ENCODE peak calls at places on chromosomes 11 and 22, in eight cellular contexts. D, A, S, E, I, W, F and M are unnamed samples.

GRCh38 chr11:68402355-68403031 is 58.1 kb upstream of the PPP6R3 start:
- DNase-seq in A (no peak), D (no peak), S (no peak), E (no peak), W (no peak), F (no peak), I (no peak), M (no peak)

GRCh38 chr11:118910309-118911112 is 15.2 kb downstream of the BCL9L start:
- DNase-seq in F (peak), A (peak), D (peak), E (peak), S (peak), W (peak), I (peak), M (peak)

GRCh38 chr11:2445948-2446551 is 1.2 kb downstream of the KCNQ1 start:
- DNase-seq in W (peak), F (peak), D (no peak), S (peak), A (peak), I (peak), E (no peak), M (no peak)

GRCh38 chr11:12031856-12032526 is 23.6 kb upstream of the DKK3 start:
- DNase-seq in W (no peak), I (no peak), A (no peak), E (no peak), S (no peak), D (no peak), F (no peak), M (no peak)

GRCh38 chr11:9691865-9692264 is 28.0 kb downstream of the SWAP70 start:
- DNase-seq in I (no peak), A (no peak), S (no peak), D (peak), W (no peak), E (no peak), F (no peak), M (no peak)

GRCh38 chr11:126764221-126764620 is 236.3 kb downstream of the KIRREL3 start:
- DNase-seq in E (no peak), A (no peak), W (no peak), D (no peak), S (no peak), F (no peak), I (no peak), M (no peak)

GRCh38 chr11:111302298-111302697 is 4.0 kb downstream of the POU2AF3 start:
- DNase-seq in S (no peak), E (no peak), F (peak), D (no peak), A (peak), W (no peak), I (no peak), M (no peak)

GRCh38 chr11:102287963-102288744 is 29.1 kb upstream of the BIRC3 start:
- DNase-seq in F (no peak), A (no peak), W (no peak), I (peak), D (peak), E (peak), S (peak), M (no peak)

GRCh38 chr11:129315781-129316579 is 59.7 kb upstream of the BARX2 start:
- DNase-seq in I (no peak), W (no peak), E (peak), F (peak), A (peak), D (no peak), S (peak), M (no peak)

GRCh38 chr22:47539374-47539773 is 776.9 kb downstream of the TBC1D22A start:
- DNase-seq in E (no peak), D (no peak), F (no peak), I (no peak), W (no peak), A (no peak), S (no peak), M (no peak)

GRCh38 chr22:22168190-22168940 is 76.2 kb upstream of the VPREB1 start:
- DNase-seq in D (peak), F (no peak), A (no peak), I (no peak), S (peak), E (peak), W (no peak), M (peak)

GRCh38 chr22:28981818-28982499 is 79.7 kb downstream of the C22orf31 start:
- DNase-seq in A (no peak), F (no peak), E (peak), W (no peak), I (no peak), D (no peak), S (no peak), M (no peak)

GRCh38 chr22:23282089-23282501 is 101.8 kb downstream of the BCR start:
- DNase-seq in I (peak), W (peak), F (peak), E (no peak), D (peak), S (peak), A (peak), M (no peak)

GRCh38 chr11:18016789-18017188 is 3.9 kb upstream of the SERGEF start:
- DNase-seq in E (no peak), D (no peak), S (no peak), I (no peak), F (no peak), A (no peak), W (no peak), M (no peak)

GRCh38 chr11:46504817-46505613 is 88.8 kb downstream of the AMBRA1 start:
- DNase-seq in D (peak), W (no peak), F (no peak), S (no peak), I (no peak), A (no peak), E (no peak), M (no peak)

GRCh38 chr11:8813658-8814057 is 97.3 kb upstream of the AKIP1 start:
- DNase-seq in I (peak), S (peak), E (peak), F (peak), W (peak), D (peak), A (peak), M (peak)

GRCh38 chr11:69297926-69298777 is 4.2 kb downstream of the MYEOV start:
- DNase-seq in D (peak), F (peak), E (peak), S (peak), A (peak), I (peak), W (peak), M (peak)

GRCh38 chr11:59866397-59866796 is at the start of gene TCN1:
- DNase-seq in E (no peak), I (no peak), F (no peak), D (no peak), W (no peak), A (no peak), S (peak), M (no peak)

DNA sequence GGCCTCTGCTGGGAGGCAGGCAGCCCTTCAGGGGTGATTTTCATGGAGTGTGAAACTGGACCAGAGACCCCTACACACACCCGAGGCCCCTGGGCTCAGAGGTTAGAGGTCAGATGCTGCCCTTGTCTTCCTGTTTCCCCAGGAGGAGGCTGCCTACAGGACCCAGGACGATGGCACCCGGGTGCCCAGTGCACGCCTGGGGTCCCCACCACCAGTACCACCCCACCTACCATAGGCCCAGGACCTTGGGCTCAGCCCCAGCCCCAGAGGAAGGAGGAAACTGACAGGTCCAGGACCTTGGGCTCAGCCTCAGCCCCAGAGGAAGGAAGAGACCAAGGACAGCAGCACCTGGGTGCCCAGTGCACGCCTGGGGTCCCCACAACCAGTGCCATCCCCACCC is 79.2 kb downstream of the BRD1 start:
- DNase-seq in A (no peak), S (no peak), D (no peak), E (no peak), I (no peak), W (no peak), F (no peak), M (no peak)
- TF ChIP-seq CTCF in A (no peak), S (no peak), D (no peak), E (no peak), I (no peak), W (no peak), F (no peak), M (no peak)

GRCh38 chr22:49439373-49439772 is 388.3 kb downstream of the BRD1 start:
- DNase-seq in F (no peak), S (no peak), I (no peak), D (no peak), W (peak), E (no peak), A (no peak), M (no peak)
- TF ChIP-seq CTCF in F (no peak), S (no peak), I (no peak), D (no peak), W (no peak), E (no peak), A (no peak), M (no peak)

GRCh38 chr11:63427971-63428508 is 58.5 kb downstream of the SLC22A9 start:
- DNase-seq in W (no peak), D (no peak), F (no peak), I (no peak), S (no peak), E (peak), A (no peak), M (no peak)
- TF ChIP-seq CTCF in W (no peak), D (no peak), F (no peak), I (no peak), S (no peak), E (no peak), A (no peak), M (no peak)

GRCh38 chr22:38569972-38570840 is at the start of gene DMC1:
- DNase-seq in E (peak), D (peak), W (peak), S (peak), A (peak), I (peak), F (peak), M (peak)
- TF ChIP-seq CTCF in E (no peak), D (no peak), W (no peak), S (no peak), A (no peak), I (no peak), F (no peak), M (no peak)

GRCh38 chr11:73916435-73916834 is 34.4 kb upstream of the DNAJB13 start:
- DNase-seq in I (no peak), W (no peak), D (peak), E (no peak), F (no peak), S (peak), A (no peak), M (no peak)
- TF ChIP-seq CTCF in I (no peak), W (no peak), D (no peak), E (no peak), F (no peak), S (no peak), A (no peak), M (no peak)

GRCh38 chr22:30430933-30431332 is 5.4 kb downstream of the MTFP1 start:
- DNase-seq in S (no peak), I (no peak), W (peak), D (no peak), F (no peak), E (no peak), A (no peak), M (no peak)
- TF ChIP-seq CTCF in S (no peak), I (no peak), W (no peak), D (peak), F (no peak), E (no peak), A (no peak), M (no peak)

DNA sequence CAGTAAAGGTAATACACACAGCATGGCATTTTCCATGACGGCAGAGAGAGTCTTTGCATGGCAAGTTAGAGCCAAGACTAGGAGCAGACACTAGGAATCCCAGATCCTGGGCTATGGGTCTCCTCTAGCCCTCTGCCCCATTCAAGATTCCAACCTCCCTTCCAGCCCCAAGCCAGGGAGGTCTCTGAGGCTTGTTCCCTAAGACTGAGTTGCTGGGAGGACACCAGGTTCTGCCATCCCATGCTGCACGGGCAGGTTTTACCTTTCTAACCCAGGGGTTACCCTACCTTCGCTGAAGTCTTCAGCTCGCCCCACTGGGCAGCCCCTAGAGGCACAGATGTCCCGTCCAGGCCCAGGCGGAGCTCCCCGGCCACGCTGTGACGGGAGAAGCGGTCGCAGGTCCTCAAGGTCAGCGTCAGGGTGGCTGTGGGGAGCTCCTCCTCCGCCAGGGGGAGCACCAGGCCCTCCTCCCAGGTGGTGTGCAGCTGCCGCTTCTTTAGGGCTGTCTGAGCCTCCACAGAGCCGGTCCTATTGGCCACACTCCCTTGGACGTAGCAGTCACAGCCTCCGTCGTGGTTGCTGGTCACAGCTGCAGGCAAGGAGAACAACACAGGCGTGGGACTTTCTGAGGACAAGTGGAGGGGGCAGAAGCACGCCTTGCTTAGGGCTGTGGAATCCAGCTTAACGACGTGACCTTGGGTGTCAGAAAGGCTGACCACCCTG is 33.8 kb downstream of the SYT13 start:
- DNase-seq in A (peak), I (peak), S (peak), F (peak), E (peak), D (peak), W (no peak), M (no peak)
- TF ChIP-seq CTCF in A (peak), I (peak), S (peak), F (peak), E (peak), D (peak), W (peak), M (peak)